ENCODE peak calls at places on chromosome 22, in four cellular contexts. H is astrocyte of the spinal cord, L is NB4, Q is foreskin fibroblast. J is an unnamed sample.

GRCh38 chr22:22666307-22667091 is 22.1 kb downstream of the GGTLC2 start:
- DNase-seq in H (peak), L (peak), Q (peak), J (peak)

GRCh38 chr22:49942565-49943404 is 17.8 kb upstream of the PIM3 start:
- DNase-seq in L (no peak), Q (no peak), H (no peak), J (no peak)

GRCh38 chr22:38570841-38571364 is 920 bp upstream of the DMC1 start:
- DNase-seq in H (peak), Q (peak), L (peak), J (peak)

GRCh38 chr22:19120829-19121630 is 1.2 kb downstream of the DGCR2 start:
- DNase-seq in Q (peak), L (no peak), H (peak), J (no peak)

GRCh38 chr22:48496226-48496845 is 1331.3 kb downstream of the BRD1 start:
- DNase-seq in H (no peak), Q (no peak), L (no peak), J (no peak)

GRCh38 chr22:22060200-22061084 is 77.9 kb upstream of the TOP3B start:
- DNase-seq in Q (peak), L (peak), H (peak), J (peak)

GRCh38 chr22:48449466-48450187 is 1378.0 kb downstream of the BRD1 start:
- DNase-seq in L (no peak), Q (no peak), H (no peak), J (no peak)

GRCh38 chr22:22728382-22728781 is 84.0 kb downstream of the GGTLC2 start:
- DNase-seq in L (no peak), H (no peak), Q (no peak), J (no peak)

GRCh38 chr22:50734986-50735738 is 2.8 kb upstream of the ACR start:
- DNase-seq in H (no peak), L (no peak), Q (no peak), J (no peak)

GRCh38 chr22:22408731-22409696 is 99.5 kb downstream of the ZNF280B start:
- DNase-seq in L (peak), Q (peak), H (no peak), J (peak)

GRCh38 chr22:29142116-29142515 is 63.6 kb upstream of the EMID1 start:
- DNase-seq in Q (no peak), L (no peak), H (no peak), J (peak)

GRCh38 chr22:23553922-23554870 is 25.9 kb downstream of the IGLL1 start:
- DNase-seq in H (no peak), L (no peak), Q (no peak), J (no peak)

GRCh38 chr22:32785636-32786418 is 15.7 kb upstream of the TIMP3 start:
- DNase-seq in Q (peak), H (no peak), L (no peak), J (no peak)

GRCh38 chr22:23892626-23893445 is 1.3 kb upstream of the MIF start:
- DNase-seq in Q (no peak), H (no peak), L (no peak), J (no peak)

GRCh38 chr22:50262460-50262911 is 1.0 kb upstream of the MAPK12 start:
- DNase-seq in L (peak), H (no peak), Q (peak), J (no peak)

GRCh38 chr22:35777335-35777975 is 59.8 kb downstream of the APOL5 start:
- DNase-seq in L (no peak), H (peak), Q (peak), J (no peak)

GRCh38 chr22:24108073-24108472 is 73.2 kb upstream of the SUSD2 start:
- DNase-seq in Q (no peak), H (no peak), L (peak), J (no peak)

GRCh38 chr22:35917651-35918050 is 111.0 kb downstream of the RBFOX2 start:
- DNase-seq in H (no peak), L (no peak), Q (no peak), J (no peak)

GRCh38 chr22:19377565-19378361 is 53.8 kb downstream of the HIRA start:
- DNase-seq in L (no peak), Q (no peak), H (no peak), J (no peak)

GRCh38 chr22:46813816-46814597 is 51.6 kb downstream of the TBC1D22A start:
- DNase-seq in L (no peak), H (peak), Q (peak), J (no peak)

GRCh38 chr22:48517039-48518030 is 1310.3 kb downstream of the BRD1 start:
- DNase-seq in H (no peak), L (no peak), Q (no peak), J (no peak)

GRCh38 chr22:31829505-31829904 is 75.7 kb downstream of the DEPDC5 start:
- DNase-seq in H (peak), Q (peak), L (peak), J (peak)

GRCh38 chr22:33382427-33382826 is 324.2 kb upstream of the SYN3 start:
- DNase-seq in L (no peak), H (no peak), Q (no peak), J (no peak)

GRCh38 chr22:49408102-49408836 is 419.4 kb downstream of the BRD1 start:
- DNase-seq in L (no peak), H (no peak), Q (no peak), J (no peak)

GRCh38 chr22:34851918-34852662 is 213.9 kb upstream of the ISX start:
- DNase-seq in H (no peak), L (no peak), Q (no peak), J (no peak)

GRCh38 chr22:39518996-39519680 is 1.2 kb upstream of the ATF4 start:
- DNase-seq in L (no peak), H (peak), Q (no peak), J (no peak)

GRCh38 chr22:39268645-39269044 is 23.9 kb upstream of the PDGFB start:
- DNase-seq in H (no peak), L (no peak), Q (no peak), J (no peak)

GRCh38 chr22:47645450-47645914 is 883.0 kb downstream of the TBC1D22A start:
- DNase-seq in L (no peak), H (no peak), Q (no peak), J (no peak)

GRCh38 chr22:39543095-39543494 is 10.5 kb upstream of the RPS19BP1 start:
- DNase-seq in L (peak), Q (peak), H (no peak), J (no peak)

GRCh38 chr22:35467788-35468187 is 67.8 kb downstream of the MCM5 start:
- DNase-seq in H (peak), L (no peak), Q (peak), J (no peak)

GRCh38 chr22:38733329-38734202 is 22.2 kb downstream of the SUN2 start:
- DNase-seq in H (no peak), Q (peak), L (peak), J (peak)

GRCh38 chr22:19136915-19137314 is 5.8 kb downstream of the TSSK2 start:
- DNase-seq in H (no peak), Q (no peak), L (no peak), J (no peak)

GRCh38 chr22:39012525-39013516 is 1.2 kb upstream of the APOBEC3C start:
- DNase-seq in L (no peak), Q (peak), H (no peak), J (no peak)

DNA sequence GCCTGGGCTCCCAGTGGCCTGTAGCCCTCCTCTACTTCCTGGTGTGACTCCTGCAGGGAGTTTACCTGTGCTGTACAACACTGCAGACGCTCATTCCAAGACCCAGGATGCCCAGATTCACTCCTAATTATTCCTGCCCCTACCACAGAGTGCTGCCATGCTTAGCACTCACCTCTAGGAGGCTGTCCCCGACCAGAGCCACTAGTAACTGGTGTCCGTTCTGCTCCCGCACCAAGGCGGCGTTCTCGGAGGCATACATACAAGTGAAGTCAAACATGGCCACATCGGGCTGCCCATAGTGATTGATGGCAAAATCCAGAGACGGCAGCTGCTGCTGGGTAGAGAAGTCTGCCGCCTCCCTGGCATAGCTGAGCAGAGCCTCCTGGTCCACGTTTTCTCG is 122.3 kb upstream of the BID start:
- DNase-seq in L (no peak), H (peak), Q (peak), J (no peak)
- TF ChIP-seq CTCF in L (no peak), H (peak), Q (no peak), J (no peak)

GRCh38 chr22:45242778-45243191 is 2.1 kb upstream of the KIAA0930 start:
- DNase-seq in H (no peak), L (peak), Q (no peak), J (no peak)
- TF ChIP-seq CTCF in H (peak), L (peak), Q (no peak), J (peak)

GRCh38 chr22:41285820-41286638 is at the start of gene RANGAP1:
- DNase-seq in L (peak), Q (peak), H (peak), J (peak)
- TF ChIP-seq CTCF in L (no peak), Q (no peak), H (peak), J (no peak)

GRCh38 chr22:43110444-43110926 is at the start of gene BIK:
- DNase-seq in L (peak), H (no peak), Q (peak), J (peak)
- TF ChIP-seq CTCF in L (peak), H (peak), Q (peak), J (peak)

GRCh38 chr22:30435674-30436126 is 10.1 kb downstream of the MTFP1 start:
- DNase-seq in H (no peak), L (no peak), Q (no peak), J (peak)
- TF ChIP-seq CTCF in H (no peak), L (no peak), Q (no peak), J (no peak)

GRCh38 chr22:26753125-26753862 is 95.9 kb downstream of the MIAT start:
- DNase-seq in H (no peak), L (peak), Q (no peak), J (no peak)
- TF ChIP-seq CTCF in H (peak), L (no peak), Q (no peak), J (no peak)

DNA sequence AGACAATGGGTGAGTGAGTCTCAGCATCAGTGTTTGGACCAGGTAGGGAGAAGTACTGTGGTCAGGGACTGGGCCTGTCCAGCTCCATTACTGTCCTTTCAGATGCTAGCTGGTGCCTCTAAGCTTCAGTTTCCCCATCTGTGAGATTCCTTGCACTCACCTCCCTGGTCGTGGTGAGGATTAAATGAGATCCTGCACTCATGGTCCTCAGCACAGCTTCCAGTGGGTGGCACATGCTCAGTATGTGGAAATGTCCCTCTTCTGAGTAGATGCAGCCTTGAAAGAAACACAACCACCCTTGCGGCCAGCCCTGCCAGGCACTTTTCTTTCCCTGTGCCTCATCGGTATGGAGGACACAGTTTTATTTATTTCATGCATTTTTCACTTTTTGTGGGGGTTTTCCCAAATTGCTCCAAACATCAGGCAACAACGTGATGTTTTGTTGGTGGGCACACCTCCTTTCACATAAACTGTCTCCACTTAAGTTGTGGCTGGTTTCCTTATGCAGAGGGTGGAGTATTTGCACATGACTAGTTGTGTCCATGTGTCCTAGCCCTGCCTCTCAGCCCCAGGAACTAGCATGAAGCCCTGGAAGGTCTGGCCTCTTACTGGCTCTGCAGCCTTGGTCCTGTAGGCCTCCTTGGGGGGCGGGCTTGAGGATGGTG is 1.1 kb downstream of the LZTR1 start:
- DNase-seq in H (no peak), L (no peak), Q (peak), J (no peak)
- TF ChIP-seq CTCF in H (no peak), L (no peak), Q (no peak), J (no peak)

GRCh38 chr22:37225481-37225880 is 13.2 kb upstream of the SSTR3 start:
- DNase-seq in Q (peak), L (peak), H (no peak), J (no peak)
- TF ChIP-seq CTCF in Q (peak), L (peak), H (peak), J (peak)

DNA sequence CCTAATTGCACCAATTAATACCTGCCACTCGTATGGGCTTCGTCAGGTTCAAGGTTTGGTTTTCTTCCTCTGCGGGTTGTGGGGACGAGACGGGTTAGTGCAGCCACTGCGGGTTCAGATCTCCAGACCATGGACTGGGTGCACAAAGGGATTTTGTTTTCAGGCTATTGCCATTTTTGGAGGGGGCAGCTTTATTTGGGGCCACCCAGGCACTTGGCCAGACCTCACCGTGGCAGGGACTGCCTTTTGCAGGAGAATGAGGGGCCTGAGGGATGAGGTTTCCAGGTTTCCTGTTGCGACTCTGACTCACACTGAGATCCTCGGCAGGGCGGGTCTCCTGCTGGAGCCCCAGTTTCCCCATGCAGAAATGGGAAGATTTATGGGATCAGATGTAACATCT is 147.7 kb downstream of the MIAT start:
- DNase-seq in Q (peak), L (no peak), H (peak), J (no peak)
- TF ChIP-seq CTCF in Q (no peak), L (no peak), H (no peak), J (no peak)